ENCODE peak calls at places on chromosomes 1 and 21, in five cellular contexts. U is activated naive CD8-positive, alpha-beta T cell treated with anti-CD3 and anti-CD28 coated beads, Interleukin-2, amount 50 U/mL, for 24 hours; E is mesothelial cell of epicardium; K is kidney glomerular epithelial cell; H is islet precursor cell. M is an unnamed sample.

GRCh38 chr1:182087304-182087703 is 25.8 kb upstream of the ZNF648 start:
- DNase-seq in U (no peak), E (no peak), K (no peak), H (no peak), M (no peak)

GRCh38 chr1:113887776-113888175 is 395 bp upstream of the BCL2L15 start:
- DNase-seq in U (no peak), E (no peak), K (peak), H (no peak), M (no peak)

GRCh38 chr1:1432566-1432950 is 2.9 kb upstream of the VWA1 start:
- DNase-seq in U (no peak), E (no peak), K (no peak), H (no peak), M (no peak)

GRCh38 chr1:52899445-52899894 is 22.1 kb downstream of the ECHDC2 start:
- DNase-seq in U (no peak), E (no peak), K (no peak), H (no peak), M (no peak)

GRCh38 chr1:94974224-94974623 is 47.3 kb upstream of the CNN3 start:
- DNase-seq in U (no peak), E (no peak), K (peak), H (no peak), M (no peak)

GRCh38 chr1:117466761-117467160 is 99.5 kb downstream of the MAN1A2 start:
- DNase-seq in U (no peak), E (no peak), K (no peak), H (no peak), M (no peak)

GRCh38 chr1:48089356-48089891 is 92.2 kb upstream of the TRABD2B start:
- DNase-seq in U (no peak), E (no peak), K (no peak), H (no peak), M (no peak)

GRCh38 chr1:220810963-220811362 is 24.2 kb downstream of the MTARC1 start:
- DNase-seq in U (no peak), E (no peak), K (no peak), H (no peak), M (no peak)

GRCh38 chr1:85464497-85465098 is 361 bp downstream of the DDAH1 start:
- DNase-seq in U (peak), E (peak), K (peak), H (peak), M (peak)

GRCh38 chr21:40186036-40186435 is 318.8 kb downstream of the PCP4 start:
- DNase-seq in U (no peak), E (no peak), K (no peak), H (no peak), M (no peak)

GRCh38 chr1:89581859-89582258 is 51.1 kb upstream of the LRRC8C start:
- DNase-seq in U (no peak), E (no peak), K (no peak), H (peak), M (no peak)

GRCh38 chr21:28608646-28609045 is 384.0 kb downstream of the LTN1 start:
- DNase-seq in U (no peak), E (no peak), K (no peak), H (no peak), M (no peak)

GRCh38 chr1:228143480-228144212 is 3.6 kb downstream of the GUK1 start:
- DNase-seq in U (no peak), E (no peak), K (no peak), H (no peak), M (no peak)

GRCh38 chr1:10122926-10123325 is 87.4 kb upstream of the KIF1B start:
- DNase-seq in U (no peak), E (no peak), K (peak), H (no peak), M (no peak)

GRCh38 chr1:190207733-190208132 is 269.9 kb downstream of the BRINP3 start:
- DNase-seq in U (no peak), E (no peak), K (no peak), H (no peak), M (no peak)

GRCh38 chr21:46323227-46323709 is 402 bp downstream of the C21orf58 start:
- DNase-seq in U (no peak), E (no peak), K (no peak), H (no peak), M (peak)

GRCh38 chr21:37032877-37033471 is 26.5 kb downstream of the RIPPLY3 start:
- DNase-seq in U (no peak), E (no peak), K (peak), H (no peak), M (peak)

GRCh38 chr1:241939798-241940197 is 17.8 kb upstream of the BECN2 start:
- DNase-seq in U (no peak), E (no peak), K (no peak), H (no peak), M (no peak)

GRCh38 chr1:244854175-244854574 is 10.2 kb downstream of the HNRNPU start:
- DNase-seq in U (no peak), E (no peak), K (no peak), H (no peak), M (no peak)

GRCh38 chr1:106831511-106831910 is 225.0 kb upstream of the PRMT6 start:
- DNase-seq in U (no peak), E (no peak), K (no peak), H (no peak), M (no peak)

GRCh38 chr1:156508205-156508954 is 7.8 kb upstream of the MEF2D start:
- DNase-seq in U (peak), E (no peak), K (no peak), H (no peak), M (peak)

GRCh38 chr1:62288224-62288623 is 31.0 kb downstream of the KANK4 start:
- DNase-seq in U (no peak), E (no peak), K (no peak), H (peak), M (no peak)

GRCh38 chr1:211478801-211479619 is 13.0 kb downstream of the RD3 start:
- DNase-seq in U (no peak), E (no peak), K (no peak), H (no peak), M (no peak)

GRCh38 chr1:16237343-16237830 is 404 bp upstream of the CPLANE2 start:
- DNase-seq in U (no peak), E (no peak), K (no peak), H (no peak), M (no peak)

GRCh38 chr1:246969621-246970020 is 37.9 kb upstream of the AHCTF1 start:
- DNase-seq in U (no peak), E (no peak), K (no peak), H (no peak), M (no peak)

GRCh38 chr1:173477286-173478098 is at the start of gene PRDX6:
- DNase-seq in U (no peak), E (peak), K (peak), H (peak), M (peak)

GRCh38 chr1:87093286-87093685 is 178.9 kb downstream of the HS2ST1 start:
- DNase-seq in U (no peak), E (no peak), K (no peak), H (peak), M (no peak)

GRCh38 chr1:201731142-201731541 is 97.8 kb upstream of the IPO9 start:
- DNase-seq in U (no peak), E (no peak), K (no peak), H (no peak), M (no peak)

M was measured in activated CD8-positive, alpha-beta T cell treated with anti-CD3 and anti-CD28 coated beads for 36 hours.